ENCODE peak calls at places on chromosomes 3 and 15, in eight cellular contexts. L is upper lobe of right lung, X is heart right ventricle, E is AG04450, Z is fibroblast of lung, M is IMR-90, P is HepG2, C is suprapubic skin. T is an unnamed sample.

GRCh38 chr3:125374501-125374995 is 577 bp downstream of the ZNF148 start:
- DNase-seq in L (peak; percentile 79), X (peak; percentile 22), E (no peak), Z (peak; percentile 47), M (peak; percentile 38), P (peak; percentile 43), C (no peak), T (no peak)

GRCh38 chr15:55461447-55461846 is 46.6 kb downstream of the DNAAF4 start:
- DNase-seq in L (no peak), X (no peak), E (no peak), Z (no peak), M (no peak), P (peak; percentile 6), C (no peak), T (no peak)

GRCh38 chr3:14508966-14509795 is 31.0 kb downstream of the GRIP2 start:
- DNase-seq in L (peak; percentile 81), X (peak; percentile 69), E (no peak), Z (peak; percentile 17), M (peak; percentile 18), P (peak; percentile 30), C (peak; percentile 83), T (peak; percentile 18)

GRCh38 chr15:77825143-77825542 is 192.4 kb upstream of the LINGO1 start:
- DNase-seq in L (peak; percentile 44), X (no peak), E (no peak), Z (no peak), M (no peak), P (no peak), C (no peak), T (no peak)

GRCh38 chr3:144407290-144407689 is 435.7 kb downstream of the DIPK2A start:
- DNase-seq in L (no peak), X (no peak), E (no peak), Z (no peak), M (no peak), P (no peak), C (no peak), T (no peak)

GRCh38 chr15:65365229-65365628 is 12.6 kb downstream of the IGDCC3 start:
- DNase-seq in L (no peak), X (no peak), E (no peak), Z (no peak), M (no peak), P (peak; percentile 56), C (no peak), T (no peak)

GRCh38 chr15:51714911-51715310 is 22.5 kb downstream of the LYSMD2 start:
- DNase-seq in L (no peak), X (no peak), E (no peak), Z (no peak), M (no peak), P (no peak), C (no peak), T (no peak)

GRCh38 chr3:59128685-59129084 is 78.9 kb upstream of the CFAP20DC start:
- DNase-seq in L (no peak), X (no peak), E (no peak), Z (no peak), M (no peak), P (no peak), C (no peak), T (no peak)

GRCh38 chr3:55434789-55435188 is 52.3 kb downstream of the WNT5A start:
- DNase-seq in L (no peak), X (no peak), E (no peak), Z (peak; percentile 37), M (peak; percentile 21), P (no peak), C (no peak), T (peak; percentile 12)

GRCh38 chr3:18189651-18190050 is 235.5 kb downstream of the SATB1 start:
- DNase-seq in L (no peak), X (no peak), E (no peak), Z (peak; percentile 81), M (peak; percentile 19), P (no peak), C (no peak), T (peak; percentile 29)

GRCh38 chr3:105274536-105274935 is 92.2 kb upstream of the ALCAM start:
- DNase-seq in L (no peak), X (no peak), E (no peak), Z (no peak), M (no peak), P (no peak), C (no peak), T (no peak)

GRCh38 chr15:42068601-42069000 is 25.8 kb downstream of the PLA2G4D start:
- DNase-seq in L (no peak), X (no peak), E (no peak), Z (no peak), M (no peak), P (no peak), C (peak; percentile 78), T (no peak)

GRCh38 chr15:72509484-72509883 is 35.4 kb downstream of the ARIH1 start:
- DNase-seq in L (no peak), X (no peak), E (no peak), Z (no peak), M (no peak), P (no peak), C (no peak), T (no peak)

GRCh38 chr15:44710236-44711088 is 661 bp downstream of the PATL2 start:
- DNase-seq in L (no peak), X (peak; percentile 48), E (no peak), Z (peak; percentile 47), M (peak; percentile 42), P (no peak), C (no peak), T (peak; percentile 45)

GRCh38 chr15:40927497-40928346 is 1.4 kb upstream of the DLL4 start:
- DNase-seq in L (no peak), X (no peak), E (no peak), Z (no peak), M (no peak), P (no peak), C (no peak), T (no peak)

GRCh38 chr3:116566478-116566960 is 121.2 kb upstream of the LSAMP start:
- DNase-seq in L (no peak), X (no peak), E (no peak), Z (no peak), M (no peak), P (no peak), C (no peak), T (no peak)

DNA sequence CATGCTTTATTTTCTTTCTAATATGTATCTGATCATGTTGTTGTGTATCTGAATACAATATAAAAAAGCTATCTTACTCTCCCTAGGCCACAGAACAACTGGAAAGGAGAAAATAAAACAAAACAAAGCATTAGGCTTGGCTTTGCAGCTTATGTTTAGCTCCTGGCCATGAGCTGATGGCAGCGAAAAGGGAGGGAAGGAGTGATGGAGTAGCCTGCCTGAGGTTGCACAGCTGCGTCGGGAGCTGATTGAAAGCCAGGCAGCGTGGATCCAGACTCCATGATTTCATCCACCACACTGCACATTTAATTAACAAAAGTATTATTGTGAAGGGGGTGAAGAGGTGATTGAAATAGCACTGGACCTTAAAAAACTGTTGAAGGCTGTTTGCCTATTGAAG is 212.2 kb downstream of the GABRG3 start:
- DNase-seq in L (no peak), X (no peak), E (no peak), Z (no peak), M (no peak), P (no peak), C (no peak), T (no peak)
- H3K27me3 ChIP-seq in L (no peaks in the 10 kb centered on the region), X (no peaks in the 10 kb centered on the region), E (no peaks in the 10 kb centered on the region), Z (no peaks in the 10 kb centered on the region), M (no peaks in the 10 kb centered on the region), P (no peaks in the 10 kb centered on the region), C (no peaks in the 10 kb centered on the region), T (no peaks in the 10 kb centered on the region)

DNA sequence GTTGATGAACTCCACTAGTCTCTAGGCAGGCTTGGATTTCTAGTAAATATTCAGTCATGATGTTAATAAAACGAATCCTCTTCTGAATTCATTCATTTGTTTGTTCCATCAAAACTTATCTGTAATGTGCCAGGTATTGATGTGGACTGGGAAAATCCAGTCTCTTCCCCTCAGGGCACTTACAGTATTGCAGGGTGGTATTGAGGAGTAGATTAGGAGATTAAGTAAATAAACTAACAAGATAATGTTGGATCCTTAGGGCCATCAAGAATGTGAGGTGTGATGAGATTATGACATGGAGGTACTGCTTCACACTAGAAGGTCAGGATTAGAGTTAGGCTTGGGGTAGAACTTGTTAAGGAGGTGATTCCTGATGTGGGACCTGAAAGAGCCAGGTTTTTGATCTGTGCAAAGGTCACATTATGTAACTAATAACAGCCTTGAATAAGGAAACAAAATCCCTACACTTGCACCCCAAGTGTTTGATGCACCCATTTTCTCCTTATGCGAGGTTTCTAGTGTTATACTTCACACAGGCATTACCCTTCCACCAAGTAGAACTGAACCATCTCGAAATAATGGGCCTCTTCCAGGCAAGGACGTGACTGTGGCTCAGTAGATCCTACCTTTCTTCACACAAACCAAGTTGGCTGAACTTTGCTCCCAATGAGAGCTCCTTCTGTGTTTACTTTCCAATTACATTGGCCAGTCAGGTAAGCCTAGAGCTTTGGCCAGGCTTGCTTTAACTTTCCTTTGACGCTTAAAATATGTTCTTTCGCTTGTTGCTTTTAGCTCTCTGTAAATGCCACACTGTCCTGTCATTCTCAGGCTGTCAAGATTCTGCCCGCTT is 16.7 kb downstream of the MCTP2 start:
- DNase-seq in L (no peak), X (no peak), E (no peak), Z (no peak), M (no peak), P (peak; percentile 82), C (no peak), T (no peak)
- H3K27ac ChIP-seq in L (no peak overlapping the region), X (no peak overlapping the region), E (no peak overlapping the region), Z (no peak overlapping the region), M (no peak overlapping the region), P (peak overlapping the region; percentile 74), C (no peak overlapping the region), T (no peak overlapping the region)

GRCh38 chr3:132726341-132726823 is 4.2 kb upstream of the NPHP3 start:
- DNase-seq in L (no peak), X (no peak), E (no peak), Z (peak; percentile 42), M (peak; percentile 22), P (peak; percentile 39), C (no peak), T (no peak)

GRCh38 chr3:132735589-132735988 is 13.4 kb upstream of the NPHP3 start:
- DNase-seq in L (no peak), X (no peak), E (no peak), Z (no peak), M (no peak), P (no peak), C (no peak), T (no peak)

DNA sequence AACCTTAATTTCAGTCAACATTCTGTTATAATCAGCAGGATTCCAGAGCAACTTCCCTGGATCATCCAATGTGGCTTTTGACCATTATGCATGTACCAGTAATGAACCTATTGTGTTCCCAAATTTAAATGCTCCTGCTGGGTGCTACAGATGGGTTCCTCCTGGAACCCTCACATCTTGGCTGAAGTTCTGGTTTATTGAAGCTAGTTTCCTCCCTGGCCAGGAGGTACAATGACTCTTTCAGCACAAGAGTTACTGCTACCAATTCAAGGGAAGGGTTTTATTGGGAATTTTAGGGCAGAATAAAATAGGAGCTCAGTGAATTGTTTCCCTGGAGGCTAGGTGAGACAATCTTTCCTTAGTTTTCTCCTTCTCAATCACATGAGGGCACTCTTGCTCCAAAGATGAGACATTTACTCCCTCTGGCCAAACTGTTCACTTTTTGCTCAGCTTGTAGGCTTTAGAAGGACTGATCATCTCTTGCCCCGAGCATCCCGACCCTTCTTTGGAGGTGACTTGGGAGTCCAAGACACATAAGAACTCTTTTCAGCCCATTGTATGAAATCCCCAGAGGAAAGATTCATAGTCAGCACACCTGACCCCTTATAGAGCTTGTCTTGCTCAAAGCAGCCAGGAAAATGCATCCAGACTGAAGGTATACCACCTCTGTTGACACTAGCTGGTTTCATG is 8.8 kb upstream of the NPHP3 start:
- DNase-seq in L (no peak), X (peak; percentile 21), E (no peak), Z (peak; percentile 76), M (peak; percentile 57), P (peak; percentile 33), C (no peak), T (peak; percentile 36)
- TF ChIP-seq CTCF in L (peak; percentile 47), X (peak; percentile 64), E (peak; percentile 45), Z (peak; percentile 42), M (peak; percentile 67), P (peak; percentile 69), C (peak; percentile 15), T (peak; percentile 51)

GRCh38 chr3:123446610-123447109 is 2.2 kb downstream of the ADCY5 start:
- DNase-seq in L (no peak), X (no peak), E (no peak), Z (no peak), M (no peak), P (no peak), C (no peak), T (no peak)
- H3K27me3 ChIP-seq in L (peaks cover 32% of the 10 kb centered on the region), X (peaks cover 28% of the 10 kb centered on the region), E (peaks cover 61% of the 10 kb centered on the region), Z (peaks cover 54% of the 10 kb centered on the region), M (peaks cover 85% of the 10 kb centered on the region), P (no peaks in the 10 kb centered on the region), C (peaks cover 50% of the 10 kb centered on the region), T (peaks cover 62% of the 10 kb centered on the region)